ENCODE peak calls at places on chromosomes 6 and 20, in nine cellular contexts. C is thoracic aorta; U is NCI-H1694 treated with DMSO at 0.1 percent for 48 hours; I is endothelial cell; V is T follicular helper cell; T is HTR-8/SVneo; Q is hepatocyte; M is activated effector memory CD4-positive, alpha-beta T cell treated with Interleukin-2 at 50 U/mL for 16 hours; A is Right ventricle myocardium superior. F is an unnamed sample.

GRCh38 chr6:33794910-33795615 is 6.1 kb upstream of the LEMD2 start:
- DNase-seq in V (no peak), C (no peak), U (no peak), I (no peak), T (peak; percentile 37), A (no peak), Q (peak; percentile 21), M (no peak), F (no peak)

GRCh38 chr20:57493091-57493615 is 31.8 kb downstream of the CTCFL start:
- DNase-seq in T (no peak), V (no peak), C (no peak), U (no peak), A (no peak), M (no peak), Q (no peak), I (no peak), F (no peak)

GRCh38 chr6:97294451-97294850 is 11.4 kb upstream of the MMS22L start:
- DNase-seq in T (no peak), C (no peak), Q (no peak), M (no peak), U (no peak), I (no peak), A (no peak), V (no peak), F (no peak)

GRCh38 chr6:33710296-33711121 is 991 bp downstream of the UQCC2 start:
- DNase-seq in T (no peak), V (no peak), C (no peak), U (no peak), A (no peak), I (no peak), Q (peak; percentile 50), M (no peak), F (no peak)

GRCh38 chr6:14910692-14911547 is 334.9 kb upstream of the JARID2 start:
- DNase-seq in V (no peak), T (no peak), Q (no peak), C (no peak), U (no peak), I (no peak), M (no peak), A (peak; percentile 64), F (no peak)

GRCh38 chr20:6566821-6567220 is 200.7 kb upstream of the BMP2 start:
- DNase-seq in C (no peak), Q (peak; percentile 38), U (no peak), I (no peak), T (no peak), M (no peak), V (no peak), A (no peak), F (no peak)

GRCh38 chr6:82247634-82248232 is at the start of gene IBTK:
- DNase-seq in I (peak; percentile 93), V (peak; percentile 84), M (peak; percentile 89), U (peak; percentile 63), A (peak; percentile 96), C (peak; percentile 78), Q (peak; percentile 96), T (peak; percentile 94), F (peak; percentile 94)

GRCh38 chr6:134176283-134176975 is 124.0 kb upstream of the SLC2A12 start:
- DNase-seq in T (no peak), U (no peak), Q (peak; percentile 63), A (peak; percentile 83), M (no peak), V (no peak), C (peak; percentile 38), I (peak; percentile 70), F (no peak)

GRCh38 chr6:83824831-83825230 is 28.3 kb upstream of the RIPPLY2 start:
- DNase-seq in M (no peak), V (no peak), A (no peak), C (no peak), Q (no peak), T (no peak), U (no peak), I (no peak), F (no peak)

GRCh38 chr6:36443951-36444428 is 1.2 kb downstream of the KCTD20 start:
- DNase-seq in A (no peak), V (no peak), U (peak; percentile 26), I (peak; percentile 14), M (no peak), Q (peak; percentile 33), T (no peak), C (no peak), F (no peak)

GRCh38 chr20:34368547-34368946 is 5.5 kb downstream of the ITCH start:
- DNase-seq in T (no peak), I (no peak), M (no peak), V (no peak), A (no peak), U (no peak), Q (peak; percentile 18), C (no peak), F (no peak)

GRCh38 chr6:37242429-37243052 is 15.0 kb upstream of the TBC1D22B start:
- DNase-seq in C (peak; percentile 52), T (peak; percentile 79), U (no peak), V (no peak), M (no peak), Q (peak; percentile 84), I (no peak), A (no peak), F (no peak)

GRCh38 chr20:45011108-45011526 is 44.8 kb downstream of the STK4 start:
- DNase-seq in A (no peak), T (peak; percentile 79), U (peak; percentile 65), I (peak; percentile 41), M (no peak), Q (peak; percentile 78), V (peak; percentile 14), C (no peak), F (no peak)

GRCh38 chr6:151652338-151652737 is 155.1 kb upstream of the ESR1 start:
- DNase-seq in C (no peak), Q (no peak), V (no peak), I (no peak), U (no peak), A (peak; percentile 49), M (no peak), T (no peak), F (no peak)

GRCh38 chr20:43975096-43975768 is 60.6 kb downstream of the TOX2 start:
- DNase-seq in I (no peak), M (no peak), A (no peak), C (no peak), T (peak; percentile 79), U (no peak), V (no peak), Q (no peak), F (no peak)

GRCh38 chr6:26055670-26056582 is 31.3 kb upstream of the HFE start:
- DNase-seq in Q (peak; percentile 94), C (peak; percentile 54), U (peak; percentile 74), V (peak; percentile 72), T (peak; percentile 90), M (peak; percentile 86), I (peak; percentile 76), A (peak; percentile 93), F (peak; percentile 87)

GRCh38 chr6:21176197-21176596 is 417.4 kb upstream of the SOX4 start:
- DNase-seq in U (no peak), C (no peak), Q (no peak), M (no peak), A (no peak), T (no peak), V (no peak), I (no peak), F (no peak)

GRCh38 chr20:62843656-62844055 is 18.0 kb downstream of the TCFL5 start:
- DNase-seq in A (no peak), Q (no peak), C (no peak), I (no peak), U (no peak), M (no peak), T (no peak), V (no peak), F (no peak)

GRCh38 chr6:33392979-33393378 is 1.4 kb downstream of the KIFC1 start:
- DNase-seq in A (no peak), U (no peak), V (no peak), I (no peak), C (no peak), T (no peak), M (no peak), Q (no peak), F (no peak)

GRCh38 chr6:17473554-17473953 is 80.2 kb downstream of the CAP2 start:
- DNase-seq in M (no peak), A (no peak), U (peak; percentile 90), Q (no peak), I (no peak), V (no peak), T (no peak), C (no peak), F (no peak)

GRCh38 chr6:12748815-12749521 is 32.4 kb downstream of the PHACTR1 start:
- DNase-seq in M (no peak), V (no peak), I (peak; percentile 15), A (no peak), Q (no peak), C (no peak), U (no peak), T (no peak), F (no peak)

GRCh38 chr6:105209950-105210706 is 30.3 kb upstream of the POPDC3 start:
- DNase-seq in I (no peak), A (no peak), M (no peak), T (no peak), Q (no peak), C (no peak), V (no peak), U (no peak), F (no peak)

F was measured in naive thymus-derived CD4-positive, alpha-beta T cell.